ENCODE peak calls at places on chromosomes 3 and 15, in six cellular contexts. T, Q, V, B, N and L are unnamed samples.

GRCh38 chr3:131388400-131388799 is 6.8 kb downstream of the NUDT16 start:
- DNase-seq in T (peak), Q (peak), V (no peak), B (no peak), N (no peak), L (peak)

GRCh38 chr3:29773481-29773880 is 492.6 kb downstream of the RBMS3 start:
- DNase-seq in T (no peak), Q (no peak), V (no peak), B (no peak), N (no peak), L (no peak)

GRCh38 chr15:99613887-99614642 is 48.3 kb downstream of the MEF2A start:
- DNase-seq in T (peak), Q (peak), V (no peak), B (peak), N (no peak), L (peak)

GRCh38 chr3:101809178-101810022 is 30.4 kb downstream of the NXPE3 start:
- DNase-seq in T (peak), Q (no peak), V (peak), B (peak), N (peak), L (peak)

GRCh38 chr3:116140100-116140689 is 305.1 kb downstream of the LSAMP start:
- DNase-seq in T (peak), Q (no peak), V (no peak), B (peak), N (peak), L (peak)

GRCh38 chr15:60323322-60323721 is 74.5 kb downstream of the ANXA2 start:
- DNase-seq in T (no peak), Q (no peak), V (no peak), B (no peak), N (no peak), L (no peak)

GRCh38 chr15:100095896-100096600 is 245.7 kb downstream of the ADAMTS17 start:
- DNase-seq in T (no peak), Q (no peak), V (no peak), B (no peak), N (no peak), L (no peak)

GRCh38 chr3:4935347-4935746 is 43.9 kb upstream of the BHLHE40 start:
- DNase-seq in T (no peak), Q (no peak), V (no peak), B (no peak), N (no peak), L (no peak)

GRCh38 chr15:58307313-58307961 is 124.4 kb upstream of the LIPC start:
- DNase-seq in T (peak), Q (peak), V (no peak), B (no peak), N (no peak), L (peak)

GRCh38 chr3:46100812-46101211 is 73.5 kb upstream of the XCR1 start:
- DNase-seq in T (no peak), Q (no peak), V (no peak), B (peak), N (no peak), L (no peak)

GRCh38 chr3:46104706-46105105 is 77.4 kb upstream of the XCR1 start:
- DNase-seq in T (no peak), Q (no peak), V (no peak), B (no peak), N (no peak), L (no peak)

GRCh38 chr3:46102059-46102779 is 74.9 kb upstream of the XCR1 start:
- DNase-seq in T (no peak), Q (no peak), V (no peak), B (peak), N (no peak), L (no peak)

GRCh38 chr3:46105313-46105919 is 78.1 kb upstream of the XCR1 start:
- DNase-seq in T (no peak), Q (no peak), V (no peak), B (no peak), N (no peak), L (no peak)

GRCh38 chr3:46102780-46103130 is 75.5 kb upstream of the XCR1 start:
- DNase-seq in T (no peak), Q (no peak), V (no peak), B (no peak), N (no peak), L (no peak)
- H3K4me3 ChIP-seq in T (no peak), Q (no peak), V (no peak), B (no peak), N (no peak), L (no peak)

GRCh38 chr3:189275182-189275581 is 103.4 kb downstream of the TPRG1 start:
- DNase-seq in T (no peak), Q (no peak), V (no peak), B (no peak), N (no peak), L (no peak)

GRCh38 chr3:189276481-189277190 is 104.9 kb downstream of the TPRG1 start:
- DNase-seq in T (peak), Q (peak), V (peak), B (peak), N (peak), L (peak)

GRCh38 chr3:189272500-189273119 is 100.8 kb downstream of the TPRG1 start:
- DNase-seq in T (no peak), Q (no peak), V (peak), B (peak), N (peak), L (peak)

GRCh38 chr3:189275852-189276251 is 104.1 kb downstream of the TPRG1 start:
- DNase-seq in T (no peak), Q (no peak), V (no peak), B (no peak), N (no peak), L (no peak)

GRCh38 chr3:189273736-189274135 is 102.0 kb downstream of the TPRG1 start:
- DNase-seq in T (no peak), Q (no peak), V (no peak), B (no peak), N (no peak), L (no peak)
- H3K4me3 ChIP-seq in T (no peak), Q (no peak), V (no peak), B (no peak), N (no peak), L (no peak)

GRCh38 chr15:68056097-68056865 is 2.2 kb downstream of the PIAS1 start:
- DNase-seq in T (peak), Q (no peak), V (no peak), B (no peak), N (no peak), L (no peak)
- H3K4me3 ChIP-seq in T (peak), Q (no peak), V (peak), B (peak), N (peak), L (peak)

GRCh38 chr3:50617911-50618481 is 1.0 kb downstream of the MAPKAPK3 start:
- DNase-seq in T (no peak), Q (no peak), V (no peak), B (peak), N (peak), L (no peak)

GRCh38 chr3:50616770-50617095 is 218 bp upstream of the MAPKAPK3 start:
- DNase-seq in T (peak), Q (no peak), V (no peak), B (peak), N (peak), L (peak)

GRCh38 chr3:50615190-50615589 is 1.8 kb upstream of the MAPKAPK3 start:
- DNase-seq in T (no peak), Q (no peak), V (no peak), B (no peak), N (no peak), L (no peak)

GRCh38 chr3:50617096-50617791 is at the start of gene MAPKAPK3:
- DNase-seq in T (no peak), Q (no peak), V (no peak), B (peak), N (peak), L (no peak)

DNA sequence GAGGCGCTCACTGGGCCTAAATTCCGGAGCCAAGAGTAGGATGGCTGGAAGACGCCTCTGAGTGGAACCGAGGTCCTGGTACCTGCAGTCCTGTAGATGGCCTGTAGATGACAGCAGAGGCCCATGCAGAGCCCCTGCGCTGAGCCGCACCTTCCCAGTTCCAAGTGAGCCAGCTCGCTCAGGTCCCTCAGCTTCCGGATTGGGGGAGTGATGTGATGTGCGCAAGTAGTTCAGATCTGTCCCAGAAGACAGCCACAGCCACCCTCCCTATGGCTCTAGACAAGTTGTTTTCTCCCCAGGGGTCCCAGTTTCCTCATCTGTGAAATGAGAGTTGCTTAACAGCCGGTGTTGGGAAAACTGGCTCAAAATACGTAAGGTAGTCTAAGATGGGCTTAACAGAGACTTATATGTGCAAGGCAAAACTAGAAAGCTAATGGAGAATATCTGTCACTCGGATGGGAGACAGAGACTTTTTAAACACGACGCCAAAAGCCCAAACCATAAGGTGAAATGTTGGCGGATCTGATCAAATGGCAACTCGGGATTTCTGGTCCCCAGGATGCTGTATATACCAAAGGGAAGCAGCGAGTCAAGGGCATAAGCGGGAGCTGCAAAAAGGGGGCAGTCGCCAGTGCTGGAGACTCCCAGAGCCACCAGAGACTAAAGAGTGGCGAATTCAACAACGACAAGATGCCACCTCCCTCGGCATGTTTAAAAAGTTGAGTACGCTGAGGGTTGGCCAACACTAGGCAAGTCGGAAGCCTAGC is 765 bp upstream of the MAPKAPK3 start:
- DNase-seq in T (peak), Q (no peak), V (no peak), B (peak), N (peak), L (peak)
- H3K4me3 ChIP-seq in T (peak), Q (peak), V (peak), B (peak), N (peak), L (peak)

DNA sequence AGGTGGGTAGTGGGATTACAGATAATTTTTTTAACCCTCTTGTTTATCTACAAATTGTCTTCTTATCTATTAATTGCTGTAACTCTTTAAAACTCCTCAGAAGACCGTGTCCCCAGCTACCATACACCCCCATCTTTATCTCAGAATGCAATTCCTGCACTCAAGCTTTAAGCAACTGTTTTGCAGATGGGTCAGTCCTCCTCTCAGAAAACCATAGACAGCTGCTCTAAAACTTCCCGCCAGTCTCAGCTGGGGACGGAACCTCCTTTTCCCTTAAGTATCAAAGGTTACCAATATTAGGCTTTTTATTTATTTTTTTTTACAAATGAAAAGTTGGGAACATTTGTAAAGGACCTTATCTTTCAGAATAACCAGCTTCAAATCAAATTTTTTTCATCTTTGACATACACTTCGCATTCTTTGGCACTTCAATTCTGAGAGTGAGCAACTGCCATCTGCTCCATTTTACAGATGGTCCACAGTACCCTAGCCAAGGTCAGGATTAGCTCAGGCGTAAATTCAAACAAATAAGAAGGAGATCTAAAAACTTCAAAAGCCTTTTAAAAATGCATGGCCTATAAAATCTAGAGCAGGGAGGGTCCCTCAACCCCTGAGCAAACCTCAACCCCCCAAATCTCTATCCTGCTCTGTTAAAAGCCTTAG is 1.2 kb downstream of the GATM start:
- DNase-seq in T (no peak), Q (no peak), V (no peak), B (no peak), N (no peak), L (no peak)
- H3K4me3 ChIP-seq in T (no peak), Q (no peak), V (peak), B (no peak), N (peak), L (no peak)

DNA sequence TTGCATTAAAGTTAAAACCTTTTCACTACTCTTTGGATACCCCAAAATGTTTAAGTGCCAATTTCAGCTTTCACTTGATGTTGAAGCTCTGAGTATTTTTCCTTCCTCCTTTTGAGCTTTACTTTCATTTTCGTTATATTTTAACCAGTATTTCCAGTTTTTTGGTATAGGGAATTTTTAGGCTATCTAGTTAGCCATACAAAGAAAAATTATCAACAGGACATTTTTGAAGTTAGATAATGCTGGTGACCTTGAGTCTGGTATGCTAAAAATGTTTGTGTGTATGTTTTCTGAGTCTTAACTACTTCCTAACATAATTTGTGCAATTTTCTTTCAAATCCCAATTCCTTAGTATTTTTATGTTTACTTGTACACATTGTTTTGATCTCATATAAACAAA is 284.8 kb downstream of the OTOL1 start:
- DNase-seq in T (no peak), Q (no peak), V (no peak), B (no peak), N (no peak), L (peak)
- H3K4me3 ChIP-seq in T (no peak), Q (no peak), V (no peak), B (no peak), N (no peak), L (no peak)

GRCh38 chr15:37095197-37095992 is 5.0 kb downstream of the MEIS2 start:
- DNase-seq in T (no peak), Q (no peak), V (no peak), B (no peak), N (peak), L (peak)

GRCh38 chr15:37096878-37097568 is 3.3 kb downstream of the MEIS2 start:
- DNase-seq in T (peak), Q (no peak), V (no peak), B (no peak), N (peak), L (no peak)

GRCh38 chr15:37098468-37099320 is 1.7 kb downstream of the MEIS2 start:
- DNase-seq in T (no peak), Q (no peak), V (no peak), B (peak), N (peak), L (no peak)

GRCh38 chr15:37094542-37095196 is 5.7 kb downstream of the MEIS2 start:
- DNase-seq in T (peak), Q (no peak), V (no peak), B (no peak), N (peak), L (peak)

DNA sequence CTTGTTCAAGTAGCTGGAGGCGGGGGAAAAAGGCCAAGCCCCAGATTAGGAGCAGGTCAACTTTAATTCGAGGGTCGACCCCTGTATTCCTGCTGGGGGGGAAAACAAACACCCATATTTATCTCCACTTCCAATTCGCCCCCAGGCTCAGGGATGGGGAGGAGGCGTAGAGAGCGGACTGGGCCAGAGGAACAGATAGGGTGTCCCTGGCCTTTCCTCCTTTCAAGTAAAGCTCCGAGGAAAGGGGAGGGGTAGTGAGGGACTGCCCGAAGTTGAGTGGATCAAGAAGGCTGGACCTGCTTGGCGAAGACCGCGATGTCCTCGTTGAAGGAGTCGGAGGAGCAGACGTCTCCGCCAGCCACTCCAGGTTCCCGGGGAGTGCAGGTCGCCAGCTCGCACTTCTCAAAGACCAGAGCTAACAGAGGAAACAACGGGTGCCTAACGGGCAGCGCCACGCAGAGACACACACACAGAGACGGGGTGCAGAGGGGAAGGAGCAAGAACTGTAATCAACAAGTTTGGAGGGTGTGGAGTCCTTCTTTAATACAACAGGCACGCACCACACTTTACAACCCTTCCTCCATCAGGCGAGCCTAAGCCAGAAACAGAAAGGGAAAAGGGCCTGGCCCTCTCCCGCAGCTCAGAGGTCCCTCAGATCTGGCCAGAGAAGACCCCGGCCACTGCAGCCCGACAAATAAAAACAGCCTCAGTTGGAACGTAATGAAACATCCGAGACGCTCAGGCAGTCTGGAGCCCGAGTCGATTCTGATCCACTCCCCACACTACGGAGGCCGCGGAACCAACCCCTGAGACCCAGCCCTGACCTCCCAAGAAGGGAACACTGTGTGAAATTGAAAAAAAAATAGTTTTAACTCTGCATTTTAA is 4.1 kb downstream of the MEIS2 start:
- DNase-seq in T (peak), Q (no peak), V (no peak), B (no peak), N (peak), L (peak)
- H3K4me3 ChIP-seq in T (peak), Q (peak), V (peak), B (no peak), N (peak), L (peak)

GRCh38 chr3:172080503-172080902 is 41.1 kb downstream of the FNDC3B start:
- DNase-seq in T (no peak), Q (no peak), V (no peak), B (no peak), N (no peak), L (no peak)
- H3K4me3 ChIP-seq in T (no peak), Q (no peak), V (no peak), B (no peak), N (no peak), L (no peak)